ENCODE peak calls at places on chromosomes 1 and 21, in four cellular contexts. One of them, this sample, is unnamed.
A peak's percentile ranks its signal among the peaks of the same experiment; 100 is the strongest.

GRCh38 chr1:101022294-101022693 is 3.3 kb downstream of the DPH5 start:
- DNase-seq in MM.1S: no peak
- DNase-seq in colonic mucosa: no peak
- DNase-seq in DND-41: no peak
- DNase-seq in this sample: peak; percentile 51

GRCh38 chr1:163069142-163069541 is at the start of gene RGS4:
- DNase-seq in MM.1S: no peak
- DNase-seq in colonic mucosa: peak; percentile 18
- DNase-seq in DND-41: no peak
- DNase-seq in this sample: no peak

GRCh38 chr1:66412689-66413088 is 121.3 kb upstream of the SGIP1 start:
- DNase-seq in MM.1S: no peak
- DNase-seq in colonic mucosa: no peak
- DNase-seq in DND-41: no peak
- DNase-seq in this sample: no peak

GRCh38 chr1:59238993-59239392 is 57.9 kb upstream of the FGGY start:
- DNase-seq in MM.1S: no peak
- DNase-seq in colonic mucosa: no peak
- DNase-seq in DND-41: no peak
- DNase-seq in this sample: no peak

GRCh38 chr1:3907031-3907534 is 7.0 kb upstream of the C1orf174 start:
- DNase-seq in MM.1S: no peak
- DNase-seq in colonic mucosa: peak; percentile 39
- DNase-seq in DND-41: peak; percentile 23
- DNase-seq in this sample: no peak

GRCh38 chr1:206899717-206900116 is 2.5 kb downstream of the IL24 start:
- DNase-seq in MM.1S: no peak
- DNase-seq in colonic mucosa: no peak
- DNase-seq in DND-41: no peak
- DNase-seq in this sample: no peak

GRCh38 chr1:201892211-201892610 is 3.5 kb downstream of the SHISA4 start:
- DNase-seq in MM.1S: no peak
- DNase-seq in colonic mucosa: no peak
- DNase-seq in DND-41: no peak
- DNase-seq in this sample: no peak

GRCh38 chr1:200631375-200631774 is 10.8 kb upstream of the KIF14 start:
- DNase-seq in MM.1S: no peak
- DNase-seq in colonic mucosa: no peak
- DNase-seq in DND-41: no peak
- DNase-seq in this sample: no peak

GRCh38 chr1:245234217-245235120 is 79.7 kb downstream of the KIF26B start:
- DNase-seq in MM.1S: no peak
- DNase-seq in colonic mucosa: no peak
- DNase-seq in DND-41: no peak
- DNase-seq in this sample: no peak

GRCh38 chr1:6239950-6240768 is 3.8 kb upstream of the HES3 start:
- DNase-seq in MM.1S: no peak
- DNase-seq in colonic mucosa: no peak
- DNase-seq in DND-41: no peak
- DNase-seq in this sample: no peak

GRCh38 chr1:3992103-3992556 is 92.1 kb upstream of the C1orf174 start:
- DNase-seq in MM.1S: no peak
- DNase-seq in colonic mucosa: no peak
- DNase-seq in DND-41: no peak
- DNase-seq in this sample: no peak

GRCh38 chr1:61376151-61376550 is 293.8 kb downstream of the NFIA start:
- DNase-seq in MM.1S: no peak
- DNase-seq in colonic mucosa: no peak
- DNase-seq in DND-41: no peak
- DNase-seq in this sample: no peak

GRCh38 chr1:154324669-154325582 is at the start of gene ATP8B2:
- DNase-seq in MM.1S: peak; percentile 93
- DNase-seq in colonic mucosa: peak; percentile 79
- DNase-seq in DND-41: peak; percentile 85
- DNase-seq in this sample: no peak

GRCh38 chr1:225343618-225344017 is 84.2 kb downstream of the LBR start:
- DNase-seq in MM.1S: peak; percentile 36
- DNase-seq in colonic mucosa: no peak
- DNase-seq in DND-41: no peak
- DNase-seq in this sample: no peak

GRCh38 chr21:28091500-28091899 is 901.2 kb downstream of the LTN1 start:
- DNase-seq in MM.1S: no peak
- DNase-seq in colonic mucosa: no peak
- DNase-seq in DND-41: no peak
- DNase-seq in this sample: no peak

GRCh38 chr1:38064232-38064903 is 17.8 kb upstream of the POU3F1 start:
- DNase-seq in MM.1S: no peak
- DNase-seq in colonic mucosa: no peak
- DNase-seq in DND-41: no peak
- DNase-seq in this sample: no peak

GRCh38 chr1:220925707-220926106 is 46.5 kb downstream of the HLX start:
- DNase-seq in MM.1S: no peak
- DNase-seq in colonic mucosa: no peak
- DNase-seq in DND-41: no peak
- DNase-seq in this sample: no peak

GRCh38 chr1:157490337-157491165 is 61.8 kb downstream of the FCRL5 start:
- DNase-seq in MM.1S: peak; percentile 87
- DNase-seq in colonic mucosa: peak; percentile 89
- DNase-seq in DND-41: peak; percentile 68
- DNase-seq in this sample: no peak

GRCh38 chr1:14945132-14946010 is 208.2 kb upstream of the TMEM51 start:
- DNase-seq in MM.1S: no peak
- DNase-seq in colonic mucosa: peak; percentile 43
- DNase-seq in DND-41: no peak
- DNase-seq in this sample: no peak

GRCh38 chr1:226634156-226634588 is 85.6 kb downstream of the STUM start:
- DNase-seq in MM.1S: peak; percentile 79
- DNase-seq in colonic mucosa: peak; percentile 81
- DNase-seq in DND-41: peak; percentile 78
- DNase-seq in this sample: no peak

GRCh38 chr1:42419449-42419848 is 36.4 kb downstream of the ZMYND12 start:
- DNase-seq in MM.1S: no peak
- DNase-seq in colonic mucosa: no peak
- DNase-seq in DND-41: no peak
- DNase-seq in this sample: no peak

GRCh38 chr1:13593511-13594131 is 10.0 kb downstream of the PDPN start:
- DNase-seq in MM.1S: no peak
- DNase-seq in colonic mucosa: peak; percentile 24
- DNase-seq in DND-41: no peak
- DNase-seq in this sample: no peak

GRCh38 chr1:116988908-116989307 is 12.7 kb upstream of the CD101 start:
- DNase-seq in MM.1S: no peak
- DNase-seq in colonic mucosa: peak; percentile 27
- DNase-seq in DND-41: no peak
- DNase-seq in this sample: no peak

GRCh38 chr1:7454895-7455784 is 316.0 kb upstream of the VAMP3 start:
- DNase-seq in MM.1S: no peak
- DNase-seq in colonic mucosa: no peak
- DNase-seq in DND-41: no peak
- DNase-seq in this sample: no peak

GRCh38 chr1:117146570-117147340 is 25.2 kb upstream of the TRIM45 start:
- DNase-seq in MM.1S: no peak
- DNase-seq in colonic mucosa: no peak
- DNase-seq in DND-41: no peak
- DNase-seq in this sample: no peak

DNA sequence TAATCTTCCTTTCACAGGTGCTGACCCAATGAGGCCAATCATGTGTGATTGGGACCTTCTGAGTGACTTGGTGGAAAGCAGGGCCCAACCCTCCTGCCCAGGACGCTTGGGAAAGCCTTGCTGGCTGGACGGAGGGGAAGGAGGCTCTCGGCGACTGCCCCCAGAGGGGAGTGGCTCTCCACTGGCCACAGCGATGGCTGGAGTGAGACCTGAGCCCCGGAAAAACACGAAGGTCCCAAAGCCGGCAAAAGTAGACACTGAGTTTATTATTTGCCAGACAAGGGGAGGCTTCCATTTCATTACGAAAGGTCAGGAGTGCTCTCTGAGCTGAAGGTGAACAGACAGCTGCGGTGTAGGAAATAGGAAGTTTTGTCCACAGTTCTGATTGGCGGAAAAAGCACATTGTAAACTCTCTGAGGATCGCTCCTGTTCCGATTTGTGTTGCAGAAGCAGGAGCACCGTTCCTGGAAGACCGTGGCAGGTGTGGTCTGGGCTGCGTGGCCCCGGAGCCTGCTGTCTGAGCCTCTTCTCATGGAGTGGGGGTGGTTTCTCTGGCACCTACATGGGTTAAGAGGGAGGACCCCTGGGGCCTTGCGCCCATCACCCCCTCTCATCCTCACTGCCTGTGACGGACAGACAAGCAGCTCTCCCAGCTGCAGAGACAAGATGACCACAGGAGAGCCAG is 41.6 kb downstream of the KRTAP10-1 start:
- DNase-seq in MM.1S: no peak
- DNase-seq in colonic mucosa: no peak
- DNase-seq in DND-41: no peak
- DNase-seq in this sample: no peak
- H3K27ac ChIP-seq in MM.1S: no peak overlapping the region
- H3K27ac ChIP-seq in colonic mucosa: no peak overlapping the region
- H3K27ac ChIP-seq in DND-41: no peak overlapping the region
- H3K27ac ChIP-seq in this sample: no peak overlapping the region

GRCh38 chr1:27113861-27114260 is 41.1 kb downstream of the SLC9A1 start:
- DNase-seq in MM.1S: no peak
- DNase-seq in colonic mucosa: no peak
- DNase-seq in DND-41: no peak
- DNase-seq in this sample: no peak
- H3K9ac ChIP-seq in MM.1S: no peak overlapping the region
- H3K9ac ChIP-seq in colonic mucosa: no peak overlapping the region
- H3K9ac ChIP-seq in DND-41: no peak overlapping the region
- H3K9ac ChIP-seq in this sample: no peak overlapping the region

DNA sequence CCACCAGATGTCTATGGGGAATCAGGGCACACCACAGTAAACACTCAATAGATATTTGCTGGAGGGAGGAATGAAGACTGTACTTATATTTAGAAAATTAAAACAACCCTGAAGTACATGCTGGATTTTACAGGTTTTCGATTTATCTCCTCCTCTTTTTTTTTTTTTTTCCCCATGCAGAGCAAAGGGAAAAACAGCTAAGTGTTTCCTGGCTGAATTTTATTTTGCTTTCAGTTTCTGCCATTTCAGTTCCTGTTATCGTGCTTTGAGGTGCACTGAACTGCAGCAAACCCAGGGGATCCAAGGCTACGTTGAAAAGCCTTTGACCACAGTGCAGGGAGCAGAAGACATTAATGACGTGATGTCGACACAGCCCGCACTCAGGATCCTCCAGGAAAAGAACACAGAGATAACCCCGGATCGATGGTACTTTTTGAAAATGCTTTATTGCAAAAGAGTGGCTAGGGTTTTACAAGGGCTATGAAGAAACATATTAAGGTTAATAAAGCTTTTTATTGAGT is 35.9 kb upstream of the CNN3 start:
- DNase-seq in MM.1S: peak; percentile 51
- DNase-seq in colonic mucosa: peak; percentile 55
- DNase-seq in DND-41: peak; percentile 73
- DNase-seq in this sample: no peak
- H3K27ac ChIP-seq in MM.1S: peak overlapping the region; percentile 49
- H3K27ac ChIP-seq in colonic mucosa: peak overlapping the region; percentile 81
- H3K27ac ChIP-seq in DND-41: peak overlapping the region; percentile 94
- H3K27ac ChIP-seq in this sample: peak overlapping the region; percentile 76

GRCh38 chr1:160083968-160084770 is 2.8 kb downstream of the KCNJ9 start:
- DNase-seq in MM.1S: peak; percentile 92
- DNase-seq in colonic mucosa: peak; percentile 86
- DNase-seq in DND-41: no peak
- DNase-seq in this sample: no peak
- H3K9ac ChIP-seq in MM.1S: peak overlapping the region; percentile 1
- H3K9ac ChIP-seq in colonic mucosa: peak overlapping the region; percentile 17
- H3K9ac ChIP-seq in DND-41: no peak overlapping the region
- H3K9ac ChIP-seq in this sample: no peak overlapping the region

GRCh38 chr1:184911103-184911502 is 63.2 kb downstream of the NIBAN1 start:
- DNase-seq in MM.1S: no peak
- DNase-seq in colonic mucosa: no peak
- DNase-seq in DND-41: no peak
- DNase-seq in this sample: no peak

GRCh38 chr1:184915463-184916080 is 58.7 kb downstream of the NIBAN1 start:
- DNase-seq in MM.1S: no peak
- DNase-seq in colonic mucosa: no peak
- DNase-seq in DND-41: no peak
- DNase-seq in this sample: no peak

GRCh38 chr1:184911830-184912229 is 62.5 kb downstream of the NIBAN1 start:
- DNase-seq in MM.1S: no peak
- DNase-seq in colonic mucosa: no peak
- DNase-seq in DND-41: no peak
- DNase-seq in this sample: no peak

GRCh38 chr1:184912392-184912791 is 61.9 kb downstream of the NIBAN1 start:
- DNase-seq in MM.1S: no peak
- DNase-seq in colonic mucosa: no peak
- DNase-seq in DND-41: no peak
- DNase-seq in this sample: no peak

DNA sequence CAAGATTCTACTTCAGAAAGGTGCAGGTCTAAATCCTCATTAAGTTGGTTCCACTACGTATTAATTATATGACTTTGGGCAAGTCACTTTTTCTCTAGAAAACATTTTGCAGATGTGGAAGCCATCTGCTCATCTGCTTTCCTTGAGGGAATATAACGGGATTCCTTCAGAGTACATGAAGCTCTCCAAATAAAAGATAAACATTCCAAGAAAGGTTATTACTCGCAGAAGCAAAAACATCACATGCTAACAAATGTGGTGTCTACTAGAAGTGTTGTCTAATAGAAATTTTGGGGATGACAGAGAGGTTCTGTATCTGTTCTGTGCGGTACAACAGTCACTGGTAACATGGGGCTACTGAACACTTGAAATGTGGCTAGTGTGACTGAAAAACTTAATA is 60.2 kb downstream of the NIBAN1 start:
- DNase-seq in MM.1S: no peak
- DNase-seq in colonic mucosa: no peak
- DNase-seq in DND-41: no peak
- DNase-seq in this sample: no peak
- H3K27ac ChIP-seq in MM.1S: no peak overlapping the region
- H3K27ac ChIP-seq in colonic mucosa: no peak overlapping the region
- H3K27ac ChIP-seq in DND-41: no peak overlapping the region
- H3K27ac ChIP-seq in this sample: no peak overlapping the region

DNA sequence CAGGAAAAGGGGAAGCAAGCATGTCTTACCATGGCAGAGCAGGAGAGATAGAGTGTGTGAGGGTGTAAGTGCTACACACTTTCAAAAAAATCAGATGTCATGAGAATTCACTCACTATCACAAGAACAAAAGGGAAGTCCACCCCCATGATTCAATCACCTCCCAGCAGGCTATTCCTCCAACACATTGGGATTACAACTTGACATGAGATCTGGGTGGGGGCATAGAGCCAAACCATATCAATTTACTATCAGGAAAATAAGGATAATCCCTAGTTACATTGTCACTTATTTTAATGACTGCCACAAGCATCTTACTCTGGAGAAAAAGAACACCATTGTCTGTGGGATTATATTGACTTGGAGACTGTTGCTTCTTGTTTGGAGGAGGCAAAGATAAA is 66.1 kb upstream of the VANGL1 start:
- DNase-seq in MM.1S: no peak
- DNase-seq in colonic mucosa: no peak
- DNase-seq in DND-41: no peak
- DNase-seq in this sample: no peak
- H3K9ac ChIP-seq in MM.1S: no peak overlapping the region
- H3K9ac ChIP-seq in colonic mucosa: no peak overlapping the region
- H3K9ac ChIP-seq in DND-41: no peak overlapping the region
- H3K9ac ChIP-seq in this sample: no peak overlapping the region